ENCODE peak calls at places on chromosomes 1 and 21, in six cellular contexts. L is thoracic aorta, G is keratinocyte, Z is AG04450, B is cardiac fibroblast, W is AG10803. S is an unnamed sample.

GRCh38 chr21:15967661-15968060 is 237.9 kb downstream of the USP25 start:
- DNase-seq in Z (no peak), W (peak), G (no peak), L (no peak), B (peak), S (peak)

GRCh38 chr1:3584915-3585314 is 26.4 kb downstream of the MEGF6 start:
- DNase-seq in Z (no peak), B (no peak), W (no peak), G (no peak), L (no peak), S (no peak)

GRCh38 chr21:42140196-42140934 is 69.2 kb downstream of the UMODL1 start:
- DNase-seq in Z (no peak), L (no peak), B (no peak), G (no peak), W (no peak), S (no peak)

GRCh38 chr1:200890818-200891773 is 3.6 kb upstream of the INAVA start:
- DNase-seq in G (no peak), Z (no peak), L (no peak), B (peak), W (peak), S (peak)

GRCh38 chr1:236465231-236465958 is 58.4 kb upstream of the LGALS8 start:
- DNase-seq in G (no peak), L (no peak), Z (no peak), W (no peak), B (no peak), S (no peak)

GRCh38 chr1:23216771-23217420 is 406 bp downstream of the HTR1D start:
- DNase-seq in Z (no peak), G (no peak), B (no peak), L (no peak), W (no peak), S (no peak)

GRCh38 chr1:154808909-154809262 is 61.2 kb downstream of the KCNN3 start:
- DNase-seq in W (no peak), B (no peak), Z (no peak), L (no peak), G (no peak), S (no peak)

GRCh38 chr1:172450524-172450885 is 6.6 kb upstream of the PIGC start:
- DNase-seq in Z (no peak), G (no peak), L (no peak), B (no peak), W (no peak), S (no peak)

GRCh38 chr1:51840182-51840581 is 38.3 kb downstream of the NRDC start:
- DNase-seq in L (no peak), W (no peak), B (no peak), Z (no peak), G (no peak), S (no peak)

GRCh38 chr1:207904377-207904902 is 6.5 kb downstream of the CD34 start:
- DNase-seq in B (no peak), G (no peak), L (no peak), W (no peak), Z (no peak), S (no peak)

GRCh38 chr1:75134656-75134938 is 409 bp downstream of the LHX8 start:
- DNase-seq in B (no peak), L (no peak), Z (no peak), G (no peak), W (no peak), S (no peak)

GRCh38 chr21:34705032-34705431 is 36.2 kb downstream of the CLIC6 start:
- DNase-seq in B (no peak), G (peak), L (no peak), Z (no peak), W (no peak), S (no peak)

GRCh38 chr1:52723260-52723659 is 3.0 kb upstream of the ZYG11B start:
- DNase-seq in G (no peak), W (no peak), L (no peak), B (no peak), Z (no peak), S (no peak)

GRCh38 chr1:180221461-180221860 is 8.6 kb upstream of the LHX4 start:
- DNase-seq in W (peak), Z (no peak), G (no peak), L (no peak), B (no peak), S (no peak)

GRCh38 chr1:29811247-29811646 is 574.9 kb downstream of the PTPRU start:
- DNase-seq in G (no peak), B (no peak), W (no peak), Z (no peak), L (no peak), S (no peak)

GRCh38 chr1:214505134-214505533 is 46.3 kb downstream of the PTPN14 start:
- DNase-seq in G (no peak), Z (no peak), B (no peak), L (no peak), W (no peak), S (no peak)

GRCh38 chr21:15682182-15682895 is 47.4 kb upstream of the USP25 start:
- DNase-seq in L (no peak), Z (no peak), B (peak), G (no peak), W (peak), S (peak)

GRCh38 chr1:28965271-28965870 is 51.0 kb downstream of the EPB41 start:
- DNase-seq in W (no peak), Z (no peak), L (no peak), G (peak), B (no peak), S (no peak)

GRCh38 chr1:17742590-17742989 is 12.5 kb upstream of the ACTL8 start:
- DNase-seq in L (no peak), G (no peak), Z (no peak), W (peak), B (peak), S (no peak)

GRCh38 chr1:15152318-15153183 is 996 bp upstream of the TMEM51 start:
- DNase-seq in G (no peak), B (peak), L (peak), W (peak), Z (peak), S (peak)

GRCh38 chr1:170218261-170218660 is 72.5 kb downstream of the NTMT2 start:
- DNase-seq in G (no peak), W (peak), B (peak), L (no peak), Z (no peak), S (no peak)

GRCh38 chr1:83799474-83800085 is 199.4 kb downstream of the TTLL7 start:
- DNase-seq in G (no peak), Z (no peak), L (no peak), W (peak), B (no peak), S (no peak)

GRCh38 chr1:46248122-46248920 is 758 bp downstream of the RAD54L start:
- DNase-seq in Z (no peak), L (no peak), B (no peak), W (no peak), G (no peak), S (no peak)

GRCh38 chr1:50750021-50750619 is 209.9 kb downstream of the FAF1 start:
- DNase-seq in B (peak), W (peak), G (no peak), Z (no peak), L (no peak), S (peak)

GRCh38 chr1:23123528-23123927 is 45.1 kb downstream of the LUZP1 start:
- DNase-seq in G (no peak), Z (no peak), L (no peak), B (no peak), W (no peak), S (no peak)

GRCh38 chr1:75614455-75615379 is 3.8 kb upstream of the SLC44A5 start:
- DNase-seq in B (peak), L (no peak), W (peak), G (no peak), Z (no peak), S (peak)

GRCh38 chr1:7110306-7110705 is 325.1 kb downstream of the CAMTA1 start:
- DNase-seq in Z (no peak), W (no peak), L (no peak), B (no peak), G (no peak), S (no peak)

GRCh38 chr1:38724160-38725131 is 135.1 kb downstream of the RRAGC start:
- DNase-seq in L (no peak), G (no peak), B (no peak), Z (no peak), W (no peak), S (no peak)

GRCh38 chr1:92538413-92539061 is 51.8 kb upstream of the GFI1 start:
- DNase-seq in B (no peak), L (no peak), G (no peak), W (no peak), Z (no peak), S (no peak)

GRCh38 chr1:230191839-230192238 is 124.8 kb downstream of the GALNT2 start:
- DNase-seq in W (no peak), G (no peak), L (no peak), Z (no peak), B (no peak), S (no peak)

GRCh38 chr1:19088717-19089442 is 121.2 kb downstream of the UBR4 start:
- DNase-seq in L (no peak), G (no peak), B (no peak), W (no peak), Z (no peak), S (no peak)

GRCh38 chr1:154608522-154609294 is 722 bp upstream of the ADAR start:
- DNase-seq in B (peak), L (no peak), W (peak), G (no peak), Z (no peak), S (peak)

GRCh38 chr1:183027031-183027430 is 3.8 kb downstream of the LAMC1 start:
- DNase-seq in B (peak), Z (no peak), L (no peak), G (no peak), W (peak), S (no peak)

GRCh38 chr1:198890531-198890930 is 251.7 kb downstream of the PTPRC start:
- DNase-seq in W (no peak), Z (peak), G (no peak), L (no peak), B (peak), S (peak)

GRCh38 chr1:212698467-212699103 is 1.1 kb downstream of the BATF3 start:
- DNase-seq in W (no peak), L (no peak), B (no peak), Z (no peak), G (no peak), S (no peak)

GRCh38 chr1:116881879-116882520 is 27.7 kb upstream of the PTGFRN start:
- DNase-seq in L (no peak), Z (peak), G (no peak), W (peak), B (peak), S (peak)

GRCh38 chr21:33875026-33875695 is 40.4 kb downstream of the ATP5PO start:
- DNase-seq in B (no peak), Z (no peak), W (no peak), G (no peak), L (no peak), S (no peak)

GRCh38 chr1:204563324-204563723 is 47.1 kb downstream of the MDM4 start:
- DNase-seq in Z (no peak), B (no peak), L (no peak), W (no peak), G (no peak), S (no peak)
- H3K4me3 ChIP-seq in Z (no peak), B (no peak), L (no peak), W (no peak), G (no peak), S (no peak)

GRCh38 chr1:11184973-11185372 is 4.2 kb upstream of the ANGPTL7 start:
- DNase-seq in B (peak), G (no peak), W (no peak), Z (no peak), L (no peak), S (no peak)
- TF ChIP-seq CTCF in B (no peak), G (no peak), W (no peak), Z (no peak), L (no peak), S (no peak)

GRCh38 chr1:110872366-110872744 is 593 bp upstream of the CD53 start:
- DNase-seq in B (no peak), L (no peak), W (no peak), Z (no peak), G (no peak), S (no peak)
- H3K4me3 ChIP-seq in B (no peak), L (peak), W (no peak), Z (no peak), G (no peak), S (no peak)

DNA sequence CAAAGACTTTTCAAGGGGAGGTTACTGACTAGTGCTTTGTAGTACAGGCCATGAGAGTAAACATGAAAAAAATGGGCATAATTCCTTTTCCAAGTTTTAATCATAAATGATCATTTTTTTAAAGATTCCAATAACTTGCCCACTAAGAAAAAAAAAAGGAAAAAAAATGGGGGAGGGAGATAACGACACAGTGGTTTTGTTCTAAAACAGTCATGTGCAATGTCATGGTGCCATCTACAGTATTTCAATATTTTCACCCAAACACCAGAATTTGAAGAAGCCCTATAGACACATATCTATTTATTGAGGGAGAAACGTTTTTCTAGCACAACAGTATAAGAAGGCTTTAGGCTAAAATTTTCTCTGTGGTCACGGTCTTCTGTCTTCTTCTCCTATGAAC is 250.2 kb downstream of the LTN1 start:
- DNase-seq in W (peak), L (no peak), B (peak), G (no peak), Z (no peak), S (peak)
- TF ChIP-seq CTCF in W (peak), L (no peak), B (peak), G (peak), Z (peak), S (no peak)

GRCh38 chr1:53733447-53733931 is 5.5 kb downstream of the GLIS1 start:
- DNase-seq in Z (no peak), B (no peak), G (no peak), L (no peak), W (peak), S (no peak)

GRCh38 chr1:53731201-53731600 is 7.8 kb downstream of the GLIS1 start:
- DNase-seq in L (no peak), W (no peak), G (no peak), Z (no peak), B (no peak), S (no peak)

GRCh38 chr1:53731779-53732305 is 7.1 kb downstream of the GLIS1 start:
- DNase-seq in G (no peak), Z (no peak), B (no peak), W (peak), L (no peak), S (peak)

GRCh38 chr1:53732912-53733317 is 6.0 kb downstream of the GLIS1 start:
- DNase-seq in W (peak), B (peak), L (no peak), Z (peak), G (no peak), S (peak)

GRCh38 chr1:53732409-53732808 is 6.6 kb downstream of the GLIS1 start:
- DNase-seq in Z (no peak), L (no peak), W (no peak), B (no peak), G (no peak), S (no peak)
- H3K4me3 ChIP-seq in Z (no peak), L (no peak), W (peak), B (peak), G (no peak), S (no peak)

DNA sequence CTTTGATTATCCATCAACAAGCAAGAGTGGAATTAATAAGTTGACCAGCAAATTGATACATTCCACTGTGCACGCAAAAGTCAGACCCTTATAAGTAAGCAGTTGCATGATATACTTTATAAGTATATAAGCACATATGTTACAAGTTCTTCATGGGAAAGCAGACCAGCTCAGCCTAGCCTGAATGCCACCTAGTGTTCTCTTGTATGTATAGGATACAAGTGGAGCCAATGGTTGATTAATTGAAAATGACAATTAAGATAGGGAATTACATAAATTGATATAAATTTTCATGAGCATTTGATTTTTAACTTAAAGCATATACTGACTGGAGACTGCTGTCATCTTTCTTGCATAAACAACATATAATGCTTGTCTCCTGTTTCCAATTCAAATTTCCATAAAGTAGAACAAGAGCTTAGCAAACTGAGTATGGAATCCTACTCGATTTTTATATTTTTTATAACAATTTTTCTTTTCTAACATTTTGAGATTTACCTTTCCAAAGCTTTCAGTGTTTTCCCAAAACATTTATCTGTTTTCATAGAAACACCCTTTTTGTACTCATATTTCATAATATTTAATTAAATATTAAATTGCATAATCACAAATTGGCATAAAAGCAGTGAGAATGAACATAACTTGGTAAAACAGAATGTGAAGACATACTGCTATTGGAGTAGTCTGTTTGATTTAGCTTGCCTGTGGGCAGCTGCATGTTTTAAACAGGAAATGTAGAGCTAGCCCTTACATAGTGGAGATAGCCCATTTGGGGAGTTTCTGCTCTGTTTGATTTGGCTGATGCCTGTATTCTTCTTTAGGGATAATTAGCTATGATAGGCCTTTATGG is 62.8 kb downstream of the MAGI3 start:
- DNase-seq in W (peak), G (no peak), Z (no peak), B (peak), L (no peak), S (peak)
- TF ChIP-seq CTCF in W (peak), G (peak), Z (peak), B (peak), L (no peak), S (peak)

GRCh38 chr1:81804320-81804719 is 3.6 kb downstream of the ADGRL2 start:
- DNase-seq in B (no peak), Z (no peak), W (no peak), G (no peak), L (no peak), S (no peak)
- H3K4me3 ChIP-seq in B (no peak), Z (no peak), W (no peak), G (no peak), L (peak), S (no peak)

DNA sequence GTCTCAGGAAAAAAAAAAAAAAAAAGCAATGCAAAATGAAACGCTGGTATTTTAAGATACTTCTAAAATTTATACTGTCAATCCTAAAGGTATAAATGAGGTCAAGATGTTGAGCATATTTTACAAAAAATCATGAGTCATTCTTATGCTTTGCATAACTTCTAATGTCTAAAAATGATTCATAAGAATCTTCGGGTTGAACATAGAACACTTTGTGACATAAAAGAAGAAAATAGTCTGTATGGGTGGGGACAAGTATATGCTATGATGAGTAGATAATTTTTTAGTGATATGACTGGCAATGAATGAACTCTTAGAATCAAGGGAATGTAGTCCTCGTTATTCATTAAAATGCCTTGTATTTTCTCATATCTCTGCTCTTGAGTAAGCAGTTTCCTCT is 416.9 kb upstream of the USP24 start:
- DNase-seq in B (peak), G (peak), Z (no peak), L (no peak), W (peak), S (peak)
- TF ChIP-seq CTCF in B (no peak), G (no peak), Z (no peak), L (no peak), W (no peak), S (no peak)

GRCh38 chr1:94935059-94935458 is 8.1 kb upstream of the CNN3 start:
- DNase-seq in B (no peak), G (no peak), W (no peak), Z (no peak), L (no peak), S (no peak)
- H3K4me3 ChIP-seq in B (no peak), G (no peak), W (no peak), Z (no peak), L (no peak), S (no peak)

GRCh38 chr1:11690669-11691301 is 725 bp upstream of the DRAXIN start:
- DNase-seq in L (no peak), G (no peak), B (no peak), W (no peak), Z (no peak), S (no peak)
- TF ChIP-seq CTCF in L (no peak), G (no peak), B (no peak), W (no peak), Z (no peak), S (no peak)

S was measured in astrocyte of the spinal cord.